ENCODE peak calls at places on chromosome 9, in six cellular contexts. Z is fibroblast of villous mesenchyme, K is lower leg skin, H is OCI-LY7, O is ascending aorta, W is psoas muscle. M is an unnamed sample.

GRCh38 chr9:110185806-110186205 is 22.2 kb downstream of the C9orf152 start:
- DNase-seq in Z (no peak), K (peak; percentile 23), H (no peak), O (no peak), W (no peak), M (no peak)

GRCh38 chr9:12784461-12785250 is 9.8 kb downstream of the LURAP1L start:
- DNase-seq in Z (peak; percentile 95), K (no peak), H (no peak), O (peak; percentile 77), W (no peak), M (peak; percentile 97)

GRCh38 chr9:77968506-77968905 is 63.1 kb downstream of the GNAQ start:
- DNase-seq in Z (no peak), K (no peak), H (no peak), O (no peak), W (no peak), M (no peak)

GRCh38 chr9:72038890-72039410 is 21.5 kb downstream of the C9orf57 start:
- DNase-seq in Z (peak; percentile 76), K (peak; percentile 94), H (peak; percentile 64), O (no peak), W (peak; percentile 77), M (no peak)

GRCh38 chr9:130444565-130445221 is at the start of gene ASS1:
- DNase-seq in Z (no peak), K (peak; percentile 91), H (peak; percentile 13), O (no peak), W (peak; percentile 82), M (no peak)

GRCh38 chr9:27248702-27249101 is 48.2 kb downstream of the EQTN start:
- DNase-seq in Z (peak; percentile 5), K (no peak), H (no peak), O (no peak), W (no peak), M (no peak)

GRCh38 chr9:120441446-120442279 is 138.3 kb downstream of the CDK5RAP2 start:
- DNase-seq in Z (peak; percentile 84), K (no peak), H (no peak), O (no peak), W (no peak), M (peak; percentile 9)

GRCh38 chr9:70888471-70888870 is 232.9 kb downstream of the TRPM3 start:
- DNase-seq in Z (no peak), K (no peak), H (no peak), O (no peak), W (no peak), M (no peak)

GRCh38 chr9:86341007-86341491 is 13.2 kb downstream of the TUT7 start:
- DNase-seq in Z (peak; percentile 52), K (no peak), H (no peak), O (no peak), W (no peak), M (no peak)

DNA sequence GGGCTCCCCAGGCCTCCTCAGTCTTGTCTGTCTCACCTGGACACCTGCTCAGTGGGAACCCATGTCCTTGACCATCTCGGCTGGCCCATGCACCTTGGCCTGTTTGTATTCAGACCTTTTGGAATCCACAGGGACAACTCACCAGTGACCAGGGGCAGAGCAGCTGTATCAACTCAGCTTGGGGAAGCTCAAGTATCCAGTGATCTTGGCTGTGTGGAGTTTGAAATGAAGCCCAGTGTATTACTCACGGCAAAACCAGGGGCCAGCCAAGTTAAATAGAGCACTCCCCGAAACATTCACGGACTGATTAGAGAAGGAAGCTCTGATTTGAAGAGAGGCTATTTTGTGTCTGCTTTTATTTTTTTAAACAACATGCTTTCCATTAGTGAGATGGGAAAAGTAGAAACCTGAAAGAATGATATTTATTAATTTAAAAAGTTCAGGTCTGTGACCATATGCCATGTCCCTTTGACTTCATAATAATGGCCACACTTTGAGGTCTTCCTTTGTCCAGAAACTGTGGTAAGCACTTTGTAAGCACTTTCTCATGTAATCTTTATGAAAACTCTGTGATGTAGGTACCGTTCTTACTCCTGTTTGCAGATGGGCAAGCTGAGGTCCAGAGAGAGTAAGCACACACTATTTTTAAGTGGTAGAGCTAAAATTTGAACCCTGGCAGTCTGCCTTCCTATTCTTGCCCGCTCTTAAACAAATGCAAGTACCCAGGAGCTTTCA is 656.5 kb downstream of the BNC2 start:
- DNase-seq in Z (peak; percentile 81), K (no peak), H (no peak), O (no peak), W (no peak), M (no peak)
- H3K4me3 ChIP-seq in Z (no peak overlapping the region), K (no peak overlapping the region), H (no peak overlapping the region), O (peak overlapping the region; percentile 39), W (no peak overlapping the region), M (no peak overlapping the region)

GRCh38 chr9:69190866-69191672 is 17.0 kb downstream of the TJP2 start:
- DNase-seq in Z (peak; percentile 52), K (no peak), H (peak; percentile 39), O (no peak), W (no peak), M (no peak)

GRCh38 chr9:69192214-69192613 is 18.1 kb downstream of the TJP2 start:
- DNase-seq in Z (no peak), K (no peak), H (no peak), O (no peak), W (no peak), M (no peak)

GRCh38 chr9:69195681-69196080 is 21.6 kb downstream of the TJP2 start:
- DNase-seq in Z (no peak), K (peak; percentile 52), H (no peak), O (no peak), W (no peak), M (no peak)

GRCh38 chr9:69195019-69195418 is 20.9 kb downstream of the TJP2 start:
- DNase-seq in Z (no peak), K (no peak), H (no peak), O (no peak), W (no peak), M (no peak)

DNA sequence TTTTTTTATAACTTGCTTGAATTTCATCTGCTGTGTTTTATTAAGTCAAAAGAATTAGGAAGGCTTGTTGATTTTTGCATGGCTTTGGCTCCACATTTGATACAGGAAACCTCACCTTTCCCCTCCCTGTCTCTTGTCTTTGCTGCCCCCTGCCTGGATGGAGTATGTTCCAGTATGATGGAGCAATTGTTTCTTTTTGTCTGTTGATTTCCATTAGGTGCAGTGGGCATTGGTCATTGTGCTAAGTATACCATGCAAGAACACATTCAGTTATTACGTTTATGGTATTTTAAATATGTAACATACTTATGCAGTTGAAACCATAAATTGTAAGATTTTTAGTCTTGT is 19.6 kb downstream of the TJP2 start:
- DNase-seq in Z (no peak), K (no peak), H (peak; percentile 53), O (no peak), W (no peak), M (no peak)
- TF ChIP-seq CTCF in Z (no peak), K (no peak), H (peak; percentile 3), O (no peak), W (no peak), M (peak; percentile 28)

GRCh38 chr9:103533318-103533717 is 538.2 kb downstream of the CYLC2 start:
- DNase-seq in Z (no peak), K (no peak), H (no peak), O (no peak), W (no peak), M (no peak)

DNA sequence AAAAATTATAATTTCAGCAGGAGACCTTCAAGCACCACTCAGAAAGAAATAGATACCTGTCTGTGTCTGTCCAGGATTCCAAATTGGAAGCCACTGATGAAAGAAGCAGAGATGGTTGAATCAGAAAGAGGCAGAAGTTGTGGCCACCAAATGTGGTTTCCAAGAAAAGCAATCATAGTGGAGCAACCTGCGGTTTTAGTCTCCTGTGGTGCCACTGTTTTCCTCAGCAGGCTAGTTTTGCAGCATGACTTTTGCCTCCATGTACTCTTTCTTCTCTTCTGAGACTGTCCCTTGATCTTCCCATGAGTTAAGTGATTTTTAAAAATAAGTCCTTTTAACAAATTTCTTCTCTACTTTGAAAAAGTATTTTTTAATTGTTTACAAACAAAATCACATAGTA is 535.8 kb downstream of the CYLC2 start:
- DNase-seq in Z (no peak), K (no peak), H (no peak), O (no peak), W (no peak), M (no peak)
- H3K4me3 ChIP-seq in Z (no peak overlapping the region), K (no peak overlapping the region), H (no peak overlapping the region), O (no peak overlapping the region), W (no peak overlapping the region), M (no peak overlapping the region)

GRCh38 chr9:95435074-95435728 is 81.6 kb downstream of the PTCH1 start:
- DNase-seq in Z (no peak), K (no peak), H (peak; percentile 28), O (no peak), W (no peak), M (no peak)
- TF ChIP-seq CTCF in Z (no peak), K (no peak), H (peak; percentile 45), O (no peak), W (no peak), M (no peak)

GRCh38 chr9:134139081-134139480 is 3.2 kb downstream of the WDR5 start:
- DNase-seq in Z (peak; percentile 57), K (no peak), H (no peak), O (no peak), W (peak; percentile 71), M (no peak)

GRCh38 chr9:134136117-134136996 is 475 bp downstream of the WDR5 start:
- DNase-seq in Z (peak; percentile 28), K (no peak), H (peak; percentile 38), O (no peak), W (peak; percentile 63), M (no peak)

GRCh38 chr9:134135343-134136116 is at the start of gene WDR5:
- DNase-seq in Z (peak; percentile 89), K (peak; percentile 97), H (peak; percentile 94), O (peak; percentile 57), W (peak; percentile 97), M (peak; percentile 31)

GRCh38 chr9:134136997-134137302 is 1.1 kb downstream of the WDR5 start:
- DNase-seq in Z (no peak), K (no peak), H (no peak), O (no peak), W (no peak), M (no peak)

DNA sequence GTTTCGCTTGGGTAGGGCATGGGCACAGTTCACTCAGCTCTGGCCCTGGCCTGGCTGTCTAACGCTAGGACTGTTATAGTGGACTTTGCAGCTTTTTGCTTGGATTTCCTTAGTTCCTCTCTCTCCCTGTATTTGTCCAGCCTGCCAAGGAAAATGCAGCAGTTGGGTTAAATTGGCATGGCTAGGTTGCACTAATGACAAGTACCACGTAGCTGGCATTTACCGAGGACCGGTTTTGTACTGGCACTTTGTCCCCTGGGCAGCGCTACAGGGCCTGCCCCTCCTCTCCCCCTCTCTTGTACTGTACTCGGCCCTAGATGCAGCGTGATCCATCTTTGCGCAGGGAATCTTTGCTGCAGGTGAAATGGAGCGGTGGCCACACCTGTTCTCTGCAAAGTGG is 2.4 kb downstream of the WDR5 start:
- DNase-seq in Z (no peak), K (no peak), H (no peak), O (no peak), W (no peak), M (no peak)
- H3K4me3 ChIP-seq in Z (no peak overlapping the region), K (no peak overlapping the region), H (peak overlapping the region; percentile 1), O (peak overlapping the region; percentile 1), W (peak overlapping the region; percentile 78), M (no peak overlapping the region)

GRCh38 chr9:80605129-80605528 is 1033.4 kb downstream of the TLE4 start:
- DNase-seq in Z (peak; percentile 34), K (no peak), H (no peak), O (no peak), W (no peak), M (peak; percentile 23)
- TF ChIP-seq CTCF in Z (peak; percentile 45), K (no peak), H (no peak), O (no peak), W (peak; percentile 25), M (peak; percentile 42)

M was measured in kidney epithelial cell.